ENCODE peak calls at places on chromosomes 7 and 10, in ten cellular contexts. A is ovary; C is lung; Z is heart left ventricle; X is endothelial cell of umbilical vein; Y is HCT116; L is heart right ventricle; T is tibial nerve; O is effector memory CD4-positive, alpha-beta T cell; M is transverse colon. P is an unnamed sample.

GRCh38 chr7:376306-376969 is 86.5 kb downstream of the FOXL3 start:
- DNase-seq in C (no peak), L (no peak), M (peak; percentile 5), Z (peak; percentile 12), A (peak; percentile 8), T (no peak), X (no peak), O (no peak), Y (no peak), P (peak; percentile 40)

GRCh38 chr10:90930070-90930837 is 9.4 kb upstream of the ANKRD1 start:
- DNase-seq in X (peak; percentile 90), T (no peak), C (no peak), M (no peak), Y (no peak), A (no peak), Z (peak; percentile 44), O (no peak), L (no peak), P (no peak)

GRCh38 chr7:22427855-22428254 is 70.9 kb upstream of the RAPGEF5 start:
- DNase-seq in Y (no peak), X (no peak), A (no peak), L (no peak), M (no peak), C (no peak), T (no peak), Z (no peak), O (no peak), P (no peak)

GRCh38 chr7:55591282-55591931 is 19.1 kb upstream of the VOPP1 start:
- DNase-seq in Y (no peak), L (no peak), Z (no peak), T (no peak), M (no peak), C (no peak), O (no peak), A (no peak), X (no peak), P (no peak)

GRCh38 chr7:150945171-150945852 is 32.8 kb downstream of the KCNH2 start:
- DNase-seq in L (peak; percentile 3), O (no peak), M (no peak), A (no peak), Y (no peak), C (no peak), T (peak; percentile 8), Z (peak; percentile 10), X (no peak), P (peak; percentile 35)

GRCh38 chr10:119316729-119317097 is 109.3 kb downstream of the GRK5 start:
- DNase-seq in M (no peak), Z (no peak), C (no peak), O (no peak), Y (peak; percentile 89), X (peak; percentile 67), L (no peak), T (no peak), A (no peak), P (no peak)

GRCh38 chr10:104065748-104066147 is 19.9 kb downstream of the COL17A1 start:
- DNase-seq in O (no peak), M (no peak), A (no peak), Y (no peak), C (no peak), T (no peak), Z (no peak), L (no peak), X (no peak), P (no peak)

GRCh38 chr7:143405671-143406352 is 2.8 kb downstream of the EPHA1 start:
- DNase-seq in Y (no peak), T (no peak), O (no peak), L (no peak), A (no peak), X (no peak), M (no peak), Z (no peak), C (no peak), P (no peak)

GRCh38 chr7:55774327-55775050 is 88.1 kb downstream of the SEPTIN14 start:
- DNase-seq in L (no peak), T (no peak), C (peak; percentile 30), Y (no peak), O (no peak), X (no peak), M (no peak), A (no peak), Z (no peak), P (no peak)

GRCh38 chr10:15427836-15428414 is 56.8 kb upstream of the FAM171A1 start:
- DNase-seq in T (no peak), C (no peak), Z (no peak), X (peak; percentile 67), M (no peak), L (no peak), A (no peak), Y (peak; percentile 35), O (no peak), P (no peak)

GRCh38 chr7:15862016-15862780 is 175.7 kb upstream of the MEOX2 start:
- DNase-seq in Y (no peak), O (no peak), X (no peak), L (no peak), A (no peak), M (no peak), T (no peak), C (no peak), Z (no peak), P (no peak)

GRCh38 chr7:133837248-133837647 is 289.9 kb upstream of the LRGUK start:
- DNase-seq in O (no peak), A (no peak), M (no peak), L (no peak), X (peak; percentile 10), Z (no peak), Y (no peak), C (no peak), T (no peak), P (no peak)

GRCh38 chr10:58414270-58415041 is 29.2 kb downstream of the TFAM start:
- DNase-seq in C (no peak), Y (no peak), A (no peak), O (no peak), L (peak; percentile 13), T (no peak), X (no peak), Z (no peak), M (no peak), P (no peak)

GRCh38 chr7:151851160-151851751 is 25.7 kb downstream of the PRKAG2 start:
- DNase-seq in Y (no peak), L (no peak), C (peak; percentile 75), Z (peak; percentile 55), A (no peak), M (no peak), T (peak; percentile 32), X (no peak), O (no peak), P (no peak)

GRCh38 chr10:66654861-66655260 is 271.0 kb upstream of the LRRTM3 start:
- DNase-seq in A (no peak), X (no peak), M (no peak), L (no peak), T (no peak), Y (no peak), Z (no peak), C (no peak), O (no peak), P (no peak)

GRCh38 chr7:73823873-73824597 is 6.8 kb upstream of the CLDN4 start:
- DNase-seq in M (peak; percentile 6), Y (no peak), L (no peak), A (no peak), X (no peak), Z (no peak), C (no peak), O (no peak), T (no peak), P (no peak)

GRCh38 chr10:34758447-34758996 is 56.6 kb downstream of the PARD3 start:
- DNase-seq in Z (no peak), M (no peak), C (no peak), T (no peak), A (no peak), L (no peak), Y (peak; percentile 95), X (peak; percentile 71), O (no peak), P (no peak)

GRCh38 chr7:105136221-105136620 is 122.2 kb downstream of the KMT2E start:
- DNase-seq in M (no peak), Y (peak; percentile 8), O (no peak), Z (no peak), L (no peak), A (no peak), C (no peak), X (no peak), T (no peak), P (no peak)
- H3K36me3 ChIP-seq in M (peaks cover 11% of the 10 kb centered on the region), Y (no peaks in the 10 kb centered on the region), O (peaks cover 28% of the 10 kb centered on the region), Z (no peaks in the 10 kb centered on the region), L (peaks cover 57% of the 10 kb centered on the region), A (no peaks in the 10 kb centered on the region), C (peaks cover 6% of the 10 kb centered on the region), X (peaks cover 10% of the 10 kb centered on the region), T (no peaks in the 10 kb centered on the region), P (peaks cover 10% of the 10 kb centered on the region)

GRCh38 chr7:1990001-1990670 is 242.6 kb downstream of the MAD1L1 start:
- DNase-seq in O (no peak), L (peak; percentile 32), M (no peak), X (no peak), A (no peak), Z (peak; percentile 67), C (no peak), T (no peak), Y (no peak), P (no peak)
- H3K4me1 ChIP-seq in O (peaks cover 19% of the 10 kb centered on the region), L (peaks cover 15% of the 10 kb centered on the region), M (no peaks in the 10 kb centered on the region), X (no peaks in the 10 kb centered on the region), A (peaks cover 11% of the 10 kb centered on the region), Z (no peaks in the 10 kb centered on the region), C (no peaks in the 10 kb centered on the region), T (no peaks in the 10 kb centered on the region), Y (no peaks in the 10 kb centered on the region), P (peaks cover 34% of the 10 kb centered on the region)

GRCh38 chr7:98933321-98933720 is 55.0 kb downstream of the TRRAP start:
- DNase-seq in O (no peak), L (no peak), Y (no peak), X (no peak), A (no peak), C (no peak), T (no peak), M (no peak), Z (no peak), P (no peak)
- H3K36me3 ChIP-seq in O (peaks cover 70% of the 10 kb centered on the region), L (peaks cover 100% of the 10 kb centered on the region), Y (peaks cover 73% of the 10 kb centered on the region), X (peaks cover 36% of the 10 kb centered on the region), A (no peaks in the 10 kb centered on the region), C (peaks cover 43% of the 10 kb centered on the region), T (peaks cover 24% of the 10 kb centered on the region), M (peaks cover 87% of the 10 kb centered on the region), Z (no peaks in the 10 kb centered on the region), P (peaks cover 44% of the 10 kb centered on the region)

GRCh38 chr10:71771204-71771603 is 2.1 kb downstream of the VSIR start:
- DNase-seq in Y (no peak), C (no peak), X (no peak), T (no peak), L (no peak), Z (peak; percentile 68), O (no peak), M (no peak), A (peak; percentile 35), P (no peak)
- H3K4me1 ChIP-seq in Y (peaks cover 66% of the 10 kb centered on the region), C (peaks cover 49% of the 10 kb centered on the region), X (peaks cover 44% of the 10 kb centered on the region), T (peaks cover 70% of the 10 kb centered on the region), L (peaks cover 96% of the 10 kb centered on the region), Z (peaks cover 96% of the 10 kb centered on the region), O (peaks cover 58% of the 10 kb centered on the region), M (peaks cover 83% of the 10 kb centered on the region), A (peaks cover 40% of the 10 kb centered on the region), P (peaks cover 84% of the 10 kb centered on the region)